ENCODE peak calls at places on chromosome 13, in four cellular contexts. G is K562, L is SK-N-SH, T is GM12891. M is an unnamed sample.

GRCh38 chr13:105410602-105411001 is 1124.9 kb downstream of the EFNB2 start:
- DNase-seq in G (peak; percentile 21), L (peak; percentile 3), T (no peak), M (no peak)

GRCh38 chr13:32035701-32036100 is 4.1 kb downstream of the FRY start:
- DNase-seq in G (no peak), T (no peak), L (no peak), M (no peak)

GRCh38 chr13:113806104-113806471 is 47.1 kb downstream of the TMEM255B start:
- DNase-seq in T (no peak), G (no peak), L (no peak), M (no peak)

GRCh38 chr13:96025283-96025682 is 27.9 kb downstream of the UGGT2 start:
- DNase-seq in L (no peak), G (no peak), T (no peak), M (no peak)

GRCh38 chr13:59665736-59666135 is 498.0 kb downstream of the DIAPH3 start:
- DNase-seq in L (no peak), G (no peak), T (no peak), M (no peak)

GRCh38 chr13:25468330-25469178 is 96.8 kb downstream of the ATP8A2 start:
- DNase-seq in G (peak; percentile 71), T (peak; percentile 29), L (peak; percentile 94), M (peak; percentile 19)

GRCh38 chr13:23934481-23934880 is 37.2 kb upstream of the C1QTNF9B start:
- DNase-seq in T (no peak), G (no peak), L (no peak), M (no peak)

GRCh38 chr13:77574076-77574475 is 38.6 kb downstream of the SCEL start:
- DNase-seq in T (no peak), G (no peak), L (no peak), M (no peak)

GRCh38 chr13:19960673-19961015 is 2.1 kb downstream of the ZMYM2 start:
- DNase-seq in G (no peak), L (no peak), T (no peak), M (no peak)

GRCh38 chr13:112875627-112876026 is 93.4 kb upstream of the MCF2L start:
- DNase-seq in G (no peak), L (no peak), T (no peak), M (no peak)

GRCh38 chr13:45823583-45823982 is 28.0 kb downstream of the SIAH3 start:
- DNase-seq in L (no peak), T (no peak), G (no peak), M (no peak)

GRCh38 chr13:23701191-23701590 is 131.0 kb downstream of the TNFRSF19 start:
- DNase-seq in L (no peak), T (no peak), G (no peak), M (no peak)

GRCh38 chr13:73000027-73000674 is 58.7 kb upstream of the KLF5 start:
- DNase-seq in T (no peak), G (peak; percentile 3), L (no peak), M (no peak)
- TF ChIP-seq TAF1 in T (no peak), G (no peak), L (no peak), M (no peak)

DNA sequence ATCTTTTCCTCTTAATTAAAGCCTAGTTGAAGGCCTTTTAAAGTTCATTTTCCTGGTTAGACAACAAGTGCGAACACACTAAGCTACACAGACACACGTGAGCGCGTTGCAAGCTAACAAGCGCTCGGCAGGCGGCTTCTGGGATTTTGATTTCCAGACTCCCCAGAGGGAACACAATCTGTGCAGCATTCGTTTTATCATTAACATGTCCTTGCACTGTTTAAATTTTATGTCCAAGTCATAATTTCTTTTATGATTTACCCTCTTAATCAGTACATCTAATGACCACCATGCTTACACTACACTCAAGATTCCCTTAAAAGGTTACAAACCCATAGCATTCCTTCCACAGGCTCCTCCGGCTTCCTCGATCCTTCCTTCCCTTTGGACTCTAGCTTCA is 16.8 kb downstream of the COL4A1 start:
- DNase-seq in T (no peak), L (no peak), G (no peak), M (no peak)
- TF ChIP-seq POLR2AphosphoS5 in T (no peak), L (no peak), G (no peak), M (no peak)

GRCh38 chr13:110499621-110500281 is 61.8 kb downstream of the RAB20 start:
- DNase-seq in L (no peak), T (no peak), G (no peak), M (no peak)
- TF ChIP-seq TAF1 in L (no peak), T (no peak), G (no peak), M (no peak)

DNA sequence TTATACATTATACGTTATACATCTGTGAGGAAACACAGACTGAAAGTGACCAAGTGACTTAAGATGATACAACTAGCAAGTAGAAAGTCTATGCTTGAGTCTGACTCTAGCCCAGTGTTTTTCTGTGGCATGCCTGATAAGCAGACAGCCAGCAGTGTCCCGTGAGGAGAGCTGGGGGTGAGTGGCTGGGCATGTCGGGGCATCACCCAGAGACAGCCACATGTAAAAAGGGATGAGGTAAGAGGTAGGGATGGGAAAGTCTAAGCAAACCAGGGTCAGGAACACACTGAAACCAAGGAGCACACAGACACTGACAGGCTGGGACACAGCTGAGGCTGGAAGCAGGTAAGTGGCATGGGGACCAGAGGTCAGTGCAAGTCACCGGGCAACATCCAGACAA is 333.2 kb downstream of the FOXO1 start:
- DNase-seq in G (no peak), L (no peak), T (no peak), M (no peak)
- TF ChIP-seq POLR2AphosphoS5 in G (no peak), L (no peak), T (no peak), M (no peak)

DNA sequence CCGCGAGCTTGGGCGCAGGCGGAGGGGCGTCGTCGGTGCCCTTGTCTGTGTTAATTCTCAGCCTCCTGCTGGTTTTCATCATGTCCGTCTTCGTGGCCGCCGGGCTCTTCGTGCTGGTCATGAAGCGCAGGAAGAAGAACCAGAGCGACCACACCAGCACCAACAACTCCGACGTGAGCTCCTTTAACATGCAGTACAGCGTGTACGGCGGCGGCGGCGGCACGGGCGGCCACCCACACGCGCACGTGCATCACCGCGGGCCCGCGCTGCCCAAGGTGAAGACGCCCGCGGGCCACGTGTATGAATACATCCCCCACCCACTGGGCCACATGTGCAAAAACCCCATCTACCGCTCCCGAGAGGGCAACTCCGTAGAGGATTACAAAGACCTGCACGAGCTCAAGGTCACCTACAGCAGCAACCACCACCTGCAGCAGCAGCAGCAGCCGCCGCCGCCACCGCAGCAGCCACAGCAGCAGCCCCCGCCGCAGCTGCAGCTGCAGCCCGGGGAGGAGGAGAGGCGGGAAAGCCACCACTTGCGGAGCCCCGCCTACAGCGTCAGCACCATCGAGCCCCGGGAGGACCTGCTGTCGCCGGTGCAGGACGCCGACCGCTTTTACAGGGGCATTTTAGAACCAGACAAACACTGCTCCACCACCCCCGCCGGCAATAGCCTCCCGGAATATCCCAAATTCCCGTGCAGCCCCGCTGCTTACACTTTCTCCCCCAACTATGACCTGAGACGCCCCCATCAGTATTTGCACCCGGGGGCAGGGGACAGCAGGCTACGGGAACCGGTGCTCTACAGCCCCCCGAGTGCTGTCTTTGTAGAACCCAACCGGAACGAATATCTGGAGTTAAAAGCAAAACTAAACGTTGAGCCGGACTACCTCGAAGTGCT is 6.4 kb downstream of the SLITRK5 start:
- DNase-seq in G (no peak), T (no peak), L (peak; percentile 63), M (no peak)
- TF ChIP-seq TAF1 in G (no peak), T (no peak), L (no peak), M (no peak)

GRCh38 chr13:101522607-101523006 is 70.1 kb downstream of the ITGBL1 start:
- DNase-seq in L (no peak), G (no peak), T (no peak), M (no peak)
- TF ChIP-seq POLR2AphosphoS5 in L (no peak), G (no peak), T (no peak), M (no peak)

GRCh38 chr13:50167224-50167947 is 152.1 kb downstream of the KCNRG start:
- DNase-seq in L (no peak), T (no peak), G (no peak), M (no peak)
- TF ChIP-seq TAF1 in L (no peak), T (no peak), G (no peak), M (no peak)

DNA sequence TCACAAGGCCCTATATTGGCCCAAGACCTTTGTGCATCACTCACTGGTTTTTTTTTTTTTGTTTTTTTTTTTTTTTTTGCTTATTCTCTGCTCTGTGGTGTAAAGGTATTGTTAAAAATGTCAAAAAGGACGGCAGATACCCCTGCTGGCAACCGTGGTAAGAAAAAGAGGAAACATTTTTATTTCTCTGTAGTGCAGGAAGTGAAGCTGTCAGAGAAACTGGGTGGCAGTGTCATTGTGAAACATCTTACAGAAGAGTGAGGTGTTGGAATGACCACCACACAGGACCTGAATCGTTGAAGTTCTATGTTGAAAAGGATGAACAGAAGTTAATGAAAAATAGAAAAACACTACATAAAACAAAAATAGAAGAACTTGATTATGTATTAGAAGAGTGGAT is 346.4 kb downstream of the FGF9 start:
- DNase-seq in L (no peak), G (no peak), T (no peak), M (no peak)
- TF ChIP-seq POLR2AphosphoS5 in L (no peak), G (no peak), T (no peak), M (no peak)

GRCh38 chr13:93227280-93227905 is 786 bp downstream of the GPC6 start:
- DNase-seq in T (peak; percentile 9), L (peak; percentile 74), G (no peak), M (no peak)
- TF ChIP-seq TAF1 in T (no peak), L (no peak), G (no peak), M (no peak)

DNA sequence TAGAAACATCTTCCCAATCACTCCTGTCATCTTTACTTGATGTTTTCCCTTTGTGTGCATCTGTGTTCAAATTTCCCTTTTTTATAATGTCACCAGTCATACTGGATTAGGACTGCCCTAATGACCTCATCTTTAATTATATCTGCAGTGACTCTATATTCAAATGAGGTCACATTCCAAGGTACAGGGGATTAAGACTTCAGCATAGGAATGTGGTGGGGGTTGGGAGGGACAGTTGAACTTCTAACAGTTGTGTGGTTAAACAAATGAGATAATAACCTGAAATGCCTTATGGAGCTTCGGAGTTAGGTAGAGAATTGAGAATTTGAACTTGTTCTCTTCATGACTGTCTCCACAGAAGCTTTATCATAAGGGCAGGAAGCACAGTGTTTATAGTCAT is 23.0 kb downstream of the PAN3 start:
- DNase-seq in G (peak; percentile 52), L (no peak), T (no peak), M (no peak)
- TF ChIP-seq POLR2AphosphoS5 in G (no peak), L (no peak), T (no peak), M (no peak)

M was measured in GM12892.